ENCODE peak calls at places on chromosomes 1 and 21, in seven cellular contexts. Z, O, F, M, U, K and D are unnamed samples. For H3K27me3, the result is how much of the 10 kb centered on the place peaks cover.

GRCh38 chr1:15218287-15219279 is 28.4 kb upstream of the FHAD1 start:
- DNase-seq in O (no peak), F (peak), Z (no peak), K (no peak), M (no peak), U (no peak), D (no peak)

GRCh38 chr1:43205671-43206070 is 33.5 kb downstream of the CFAP57 start:
- DNase-seq in M (no peak), U (no peak), O (no peak), Z (no peak), K (no peak), F (no peak), D (no peak)

GRCh38 chr1:168623003-168623828 is 46.8 kb downstream of the XCL1 start:
- DNase-seq in K (peak), M (no peak), F (peak), O (no peak), Z (no peak), U (no peak), D (no peak)

GRCh38 chr21:27631471-27631870 is 664.6 kb upstream of the ADAMTS5 start:
- DNase-seq in M (no peak), F (no peak), K (no peak), Z (no peak), U (no peak), O (no peak), D (no peak)

GRCh38 chr1:224707849-224708725 is 92.0 kb downstream of the CNIH3 start:
- DNase-seq in O (no peak), K (no peak), M (no peak), U (no peak), Z (no peak), F (peak), D (no peak)

GRCh38 chr1:218604217-218604616 is 259.1 kb downstream of the TGFB2 start:
- DNase-seq in O (no peak), F (no peak), U (no peak), M (no peak), K (no peak), Z (no peak), D (no peak)

GRCh38 chr1:43706598-43707190 is 642 bp upstream of the ST3GAL3 start:
- DNase-seq in M (no peak), U (no peak), O (peak), Z (no peak), F (peak), K (no peak), D (peak)

GRCh38 chr1:106978477-106979322 is 77.8 kb upstream of the PRMT6 start:
- DNase-seq in U (no peak), M (no peak), K (no peak), O (no peak), Z (no peak), F (no peak), D (no peak)

GRCh38 chr1:196608401-196609113 is at the start of gene KCNT2:
- DNase-seq in U (peak), O (peak), K (peak), Z (peak), F (peak), M (peak), D (no peak)

GRCh38 chr1:107787299-107787698 is 177.7 kb downstream of the VAV3 start:
- DNase-seq in Z (no peak), K (no peak), F (no peak), M (no peak), U (no peak), O (no peak), D (no peak)

GRCh38 chr1:29682918-29683314 is 446.6 kb downstream of the PTPRU start:
- DNase-seq in K (no peak), O (no peak), M (peak), F (no peak), Z (no peak), U (peak), D (no peak)

GRCh38 chr1:13808729-13809131 is 108.7 kb downstream of the PRDM2 start:
- DNase-seq in O (no peak), F (peak), M (peak), Z (peak), K (peak), U (no peak), D (no peak)

GRCh38 chr1:27301582-27302199 is 20.3 kb upstream of the TMEM222 start:
- DNase-seq in K (no peak), O (no peak), U (no peak), F (no peak), Z (no peak), M (no peak), D (no peak)

GRCh38 chr1:209989525-209989924 is 51.5 kb downstream of the SYT14 start:
- DNase-seq in O (no peak), F (no peak), Z (no peak), U (no peak), K (no peak), M (no peak), D (no peak)

GRCh38 chr1:244970236-244970652 is 105.9 kb upstream of the HNRNPU start:
- DNase-seq in F (peak), O (no peak), Z (peak), M (peak), K (peak), U (peak), D (peak)

GRCh38 chr1:63674238-63674864 is 81.1 kb downstream of the PGM1 start:
- DNase-seq in K (peak), O (peak), M (peak), U (peak), Z (peak), F (peak), D (no peak)

GRCh38 chr1:46948629-46949282 is 7.5 kb upstream of the CYP4A11 start:
- DNase-seq in O (no peak), K (no peak), Z (no peak), U (peak), F (no peak), M (no peak), D (no peak)

GRCh38 chr1:30372792-30373433 is 350.5 kb downstream of the MATN1 start:
- DNase-seq in U (peak), Z (no peak), M (no peak), O (no peak), K (no peak), F (no peak), D (no peak)

GRCh38 chr1:153566414-153567371 is 1.0 kb upstream of the S100A2 start:
- DNase-seq in O (peak), Z (peak), U (peak), F (peak), K (peak), M (peak), D (peak)

GRCh38 chr1:193306430-193306829 is 120.0 kb upstream of the B3GALT2 start:
- DNase-seq in O (no peak), M (no peak), Z (no peak), K (no peak), U (no peak), F (no peak), D (no peak)

GRCh38 chr1:193303849-193304248 is 117.4 kb upstream of the B3GALT2 start:
- DNase-seq in K (no peak), O (no peak), Z (no peak), U (no peak), F (no peak), M (no peak), D (no peak)

GRCh38 chr1:193299038-193299437 is 112.6 kb upstream of the B3GALT2 start:
- DNase-seq in Z (no peak), M (no peak), U (no peak), K (no peak), O (no peak), F (no peak), D (no peak)

GRCh38 chr1:193301746-193302145 is 115.3 kb upstream of the B3GALT2 start:
- DNase-seq in O (no peak), K (no peak), M (no peak), F (no peak), Z (no peak), U (no peak), D (no peak)
- H3K27ac ChIP-seq in O (no peak), K (no peak), M (no peak), F (no peak), Z (no peak), U (no peak), D (no peak)

GRCh38 chr21:45413922-45414321 is 9.0 kb downstream of the COL18A1 start:
- DNase-seq in O (no peak), U (no peak), K (peak), Z (peak), F (peak), M (peak), D (no peak)
- H3K4me3 ChIP-seq in O (no peak), U (no peak), K (no peak), Z (no peak), F (no peak), M (no peak), D (no peak)

DNA sequence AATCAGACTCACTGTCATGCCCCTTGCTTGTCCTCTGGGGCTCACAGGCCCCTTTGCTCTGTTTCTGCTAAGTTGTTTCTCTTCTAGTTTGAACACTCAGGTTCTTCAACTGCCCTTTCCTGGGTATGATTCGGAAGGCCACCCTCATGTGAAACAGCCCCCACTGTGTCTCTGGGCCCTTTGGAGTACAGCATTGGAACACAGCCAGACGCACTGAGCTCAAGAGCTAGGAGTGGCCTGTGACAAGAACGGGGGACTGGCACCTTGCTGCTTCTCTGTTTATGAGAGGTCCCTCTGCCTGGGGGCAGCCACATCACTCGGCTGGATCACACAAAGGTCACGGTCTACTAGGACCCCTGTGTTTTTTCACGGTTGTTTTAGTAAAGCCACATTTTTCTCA is 114.4 kb upstream of the ZC3H12A start:
- DNase-seq in M (no peak), U (no peak), Z (no peak), K (no peak), O (no peak), F (no peak), D (no peak)
- H3K27me3 ChIP-seq in M (under half), U (half or more), Z (half or more), K (under half), O (under half), F (under half), D (under half)

DNA sequence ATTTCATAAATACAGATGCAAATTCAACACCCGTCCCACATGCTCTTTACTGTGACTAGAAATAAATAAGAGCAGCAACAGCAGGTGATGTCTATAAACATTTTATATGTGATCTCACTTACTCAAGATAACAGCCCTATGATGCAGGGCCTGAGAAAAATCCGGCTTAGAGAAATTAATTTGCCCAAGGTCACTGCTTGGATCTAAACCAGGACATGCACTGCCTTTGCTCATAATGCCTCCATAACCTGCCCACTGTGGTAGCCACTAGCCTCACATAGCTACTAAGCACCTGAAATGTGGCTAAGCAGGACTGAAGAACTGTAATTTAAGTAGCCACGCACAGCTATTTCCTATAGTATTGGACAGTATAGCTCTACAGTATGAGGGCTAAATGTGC is 130.1 kb downstream of the TGFBR3 start:
- DNase-seq in Z (no peak), O (no peak), U (no peak), K (no peak), M (no peak), F (peak), D (no peak)
- H3K27ac ChIP-seq in Z (peak), O (no peak), U (no peak), K (peak), M (peak), F (peak), D (no peak)

GRCh38 chr1:226736001-226736907 is 2.8 kb downstream of the ITPKB start:
- DNase-seq in Z (peak), K (peak), U (no peak), O (no peak), M (peak), F (no peak), D (peak)
- H3K4me3 ChIP-seq in Z (peak), K (peak), U (peak), O (peak), M (peak), F (no peak), D (peak)

GRCh38 chr1:22671999-22672398 is 19.0 kb downstream of the C1QB start:
- DNase-seq in Z (no peak), M (no peak), O (no peak), F (no peak), U (no peak), K (no peak), D (no peak)
- H3K27me3 ChIP-seq in Z (half or more), M (half or more), O (under half), F (under half), U (half or more), K (under half), D (under half)

GRCh38 chr1:59199147-59199546 is 97.7 kb upstream of the FGGY start:
- DNase-seq in O (no peak), U (no peak), M (no peak), K (no peak), F (no peak), Z (no peak), D (no peak)

GRCh38 chr1:59202455-59202854 is 94.4 kb upstream of the FGGY start:
- DNase-seq in M (no peak), K (no peak), O (no peak), U (no peak), Z (no peak), F (no peak), D (no peak)

GRCh38 chr1:59199734-59200376 is 97.0 kb upstream of the FGGY start:
- DNase-seq in K (no peak), O (no peak), M (no peak), Z (no peak), U (no peak), F (no peak), D (no peak)

GRCh38 chr1:59195151-59195550 is 101.7 kb upstream of the FGGY start:
- DNase-seq in Z (no peak), M (no peak), F (no peak), O (no peak), U (no peak), K (no peak), D (no peak)

GRCh38 chr1:59198565-59198964 is 98.3 kb upstream of the FGGY start:
- DNase-seq in Z (no peak), F (no peak), M (no peak), O (no peak), K (no peak), U (no peak), D (no peak)
- H3K27ac ChIP-seq in Z (no peak), F (no peak), M (no peak), O (no peak), K (peak), U (no peak), D (no peak)